ENCODE peak calls at places on chromosomes 12 and 14, in eight cellular contexts. B is iris pigment epithelial cell; M is activated naive CD8-positive, alpha-beta T cell treated with anti-CD3 and anti-CD28 coated beads, Interleukin-2, amount 50 U/mL, for 16 hours; Z is HL-60; X is GM12865; T is A549; K is ACHN; C is MCF 10A. G is an unnamed sample.

GRCh38 chr12:67241482-67241881 is 27.7 kb upstream of the CAND1 start:
- DNase-seq in X (no peak), Z (no peak), T (no peak), M (no peak), C (peak), B (peak), K (no peak), G (no peak)

GRCh38 chr12:124605869-124606774 is 38.7 kb upstream of the NCOR2 start:
- DNase-seq in K (no peak), Z (no peak), C (no peak), B (no peak), M (no peak), T (no peak), X (no peak), G (no peak)

GRCh38 chr12:107891967-107892366 is 117.5 kb downstream of the ASCL4 start:
- DNase-seq in M (no peak), C (peak), Z (peak), T (peak), K (peak), X (peak), B (peak), G (no peak)

GRCh38 chr12:50248406-50248805 is 34.9 kb downstream of the LIMA1 start:
- DNase-seq in Z (no peak), T (no peak), C (no peak), B (no peak), X (no peak), M (no peak), K (no peak), G (no peak)

GRCh38 chr14:80275208-80275850 is 64.0 kb upstream of the DIO2 start:
- DNase-seq in C (peak), T (no peak), K (no peak), X (no peak), B (peak), M (no peak), Z (no peak), G (no peak)

GRCh38 chr14:68609012-68609411 is 183.9 kb downstream of the ZFP36L1 start:
- DNase-seq in T (no peak), Z (no peak), B (no peak), C (no peak), K (no peak), M (no peak), X (no peak), G (peak)

GRCh38 chr12:110741795-110742717 is 635 bp downstream of the PPP1CC start:
- DNase-seq in B (peak), T (peak), M (no peak), X (peak), Z (peak), C (peak), K (peak), G (no peak)

GRCh38 chr14:99191663-99192621 is 80.1 kb downstream of the BCL11B start:
- DNase-seq in B (peak), X (no peak), K (peak), T (no peak), C (peak), Z (no peak), M (no peak), G (peak)

GRCh38 chr12:27964123-27964522 is 8.4 kb downstream of the PTHLH start:
- DNase-seq in T (peak), K (no peak), M (no peak), C (no peak), X (no peak), Z (no peak), B (peak), G (no peak)

GRCh38 chr14:103161054-103161397 is 37.8 kb downstream of the TNFAIP2 start:
- DNase-seq in X (no peak), M (no peak), Z (no peak), C (no peak), T (no peak), K (no peak), B (no peak), G (no peak)

GRCh38 chr12:47022296-47022695 is 57.1 kb upstream of the PCED1B start:
- DNase-seq in B (peak), M (no peak), Z (no peak), C (peak), X (no peak), T (no peak), K (peak), G (no peak)

GRCh38 chr12:53347905-53348304 is 11.8 kb upstream of the SP7 start:
- DNase-seq in T (no peak), M (no peak), C (no peak), Z (no peak), K (no peak), B (no peak), X (no peak), G (no peak)

GRCh38 chr12:109719123-109720022 is 5.7 kb downstream of the FAM222A start:
- DNase-seq in Z (no peak), C (peak), K (peak), X (no peak), T (peak), B (no peak), M (no peak), G (no peak)

GRCh38 chr14:68476965-68477455 is 315.9 kb downstream of the ZFP36L1 start:
- DNase-seq in K (no peak), C (no peak), M (no peak), B (no peak), Z (no peak), X (no peak), T (no peak), G (no peak)

GRCh38 chr12:93599192-93599591 is 26.7 kb downstream of the SOCS2 start:
- DNase-seq in Z (no peak), M (no peak), B (no peak), K (no peak), T (no peak), X (no peak), C (no peak), G (no peak)

GRCh38 chr12:122730215-122731014 is at the start of gene HCAR1:
- DNase-seq in K (no peak), Z (no peak), B (peak), T (no peak), X (peak), M (no peak), C (no peak), G (peak)

GRCh38 chr14:79404874-79405273 is 806.4 kb downstream of the DIO2 start:
- DNase-seq in X (no peak), Z (no peak), T (no peak), K (no peak), M (no peak), C (no peak), B (peak), G (no peak)

GRCh38 chr14:93579178-93579577 is 148.4 kb downstream of the UNC79 start:
- DNase-seq in Z (no peak), T (no peak), M (no peak), X (no peak), C (no peak), K (no peak), B (no peak), G (no peak)

GRCh38 chr12:68078737-68079136 is 80.8 kb downstream of the IFNG start:
- DNase-seq in X (no peak), B (no peak), T (no peak), C (no peak), K (no peak), M (no peak), Z (no peak), G (no peak)

GRCh38 chr14:69036757-69037506 is 57.8 kb upstream of the ACTN1 start:
- DNase-seq in C (no peak), X (no peak), B (no peak), Z (no peak), K (no peak), M (no peak), T (no peak), G (no peak)

GRCh38 chr12:53754196-53754595 is 2.4 kb upstream of the CISTR start:
- DNase-seq in C (peak), K (no peak), M (no peak), Z (no peak), X (no peak), T (no peak), B (no peak), G (no peak)

GRCh38 chr12:114319422-114319821 is 86.5 kb downstream of the TBX5 start:
- DNase-seq in Z (no peak), C (no peak), K (no peak), B (no peak), T (no peak), X (no peak), M (no peak), G (peak)

GRCh38 chr12:107474639-107475539 is 210.7 kb upstream of the PWP1 start:
- DNase-seq in K (no peak), B (peak), M (no peak), X (no peak), T (no peak), C (no peak), Z (no peak), G (no peak)

GRCh38 chr14:95023115-95023514 is 134.2 kb downstream of the DICER1 start:
- DNase-seq in K (no peak), Z (no peak), X (no peak), C (no peak), B (no peak), T (no peak), M (no peak), G (no peak)

GRCh38 chr12:57983150-57983857 is 41.9 kb downstream of the ATP23 start:
- DNase-seq in Z (peak), K (peak), M (no peak), C (peak), B (peak), X (peak), T (peak), G (no peak)

GRCh38 chr12:10641735-10642500 is 28.5 kb upstream of the MAGOHB start:
- DNase-seq in B (peak), M (no peak), Z (no peak), T (no peak), X (no peak), K (no peak), C (peak), G (no peak)

GRCh38 chr14:96253140-96253539 is 2.9 kb upstream of the BDKRB1 start:
- DNase-seq in X (no peak), M (no peak), K (peak), B (peak), T (peak), C (peak), Z (no peak), G (no peak)

GRCh38 chr12:30169839-30170591 is 386.3 kb upstream of the TMTC1 start:
- DNase-seq in M (no peak), X (no peak), C (no peak), B (no peak), K (no peak), Z (no peak), T (no peak), G (peak)

GRCh38 chr14:85617799-85618198 is 87.9 kb downstream of the FLRT2 start:
- DNase-seq in X (no peak), M (no peak), B (no peak), T (no peak), Z (no peak), C (no peak), K (no peak), G (no peak)

GRCh38 chr14:89502966-89503365 is 85.9 kb upstream of the FOXN3 start:
- DNase-seq in B (no peak), X (no peak), C (no peak), T (no peak), K (no peak), Z (no peak), M (no peak), G (no peak)

GRCh38 chr14:22657861-22658260 is 13.7 kb upstream of the OR6J1 start:
- DNase-seq in B (peak), M (no peak), Z (peak), C (peak), T (peak), K (peak), X (peak), G (no peak)

GRCh38 chr14:99946652-99947489 is 118.4 kb upstream of the EVL start:
- DNase-seq in B (no peak), T (no peak), K (peak), C (peak), Z (peak), M (no peak), X (peak), G (no peak)

GRCh38 chr12:26252946-26253345 is 57.6 kb downstream of the SSPN start:
- DNase-seq in Z (no peak), T (no peak), B (no peak), K (no peak), X (no peak), M (no peak), C (no peak), G (no peak)

GRCh38 chr12:121804417-121805111 is 755 bp downstream of the SETD1B start:
- DNase-seq in X (peak), K (peak), M (peak), Z (peak), C (peak), T (peak), B (peak), G (no peak)

GRCh38 chr14:104724981-104725771 is 1.1 kb downstream of the ADSS1 start:
- DNase-seq in B (peak), X (no peak), C (no peak), M (no peak), K (peak), T (peak), Z (no peak), G (peak)

GRCh38 chr14:23608454-23608853 is 27.7 kb upstream of the DHRS2 start:
- DNase-seq in X (no peak), B (no peak), K (no peak), T (no peak), Z (no peak), M (no peak), C (no peak), G (no peak)

GRCh38 chr14:103207404-103208072 is 84.3 kb downstream of the TNFAIP2 start:
- DNase-seq in B (peak), T (no peak), C (no peak), Z (no peak), X (no peak), M (no peak), K (peak), G (peak)

GRCh38 chr14:63290741-63291286 is 27.9 kb downstream of the GPHB5 start:
- DNase-seq in T (no peak), Z (no peak), M (no peak), C (peak), B (peak), K (no peak), X (no peak), G (no peak)

GRCh38 chr12:103917873-103918272 is 12.3 kb upstream of the HSP90B1 start:
- DNase-seq in M (no peak), Z (no peak), B (no peak), C (no peak), X (no peak), T (no peak), K (no peak), G (no peak)

G was measured in right cardiac atrium.